ENCODE peak calls at places on chromosomes 16 and 17, in eight cellular contexts. Z, K, U, P, R, D, V and N are unnamed samples.

GRCh38 chr16:31134625-31135534 is 647 bp downstream of the PRSS8 start:
- DNase-seq in Z (no peak), K (no peak), U (no peak), P (no peak), R (peak), D (no peak), V (no peak), N (no peak)

GRCh38 chr17:5364156-5364555 is 55.3 kb downstream of the NUP88 start:
- DNase-seq in Z (no peak), K (no peak), U (no peak), P (no peak), R (no peak), D (no peak), V (no peak), N (no peak)

GRCh38 chr16:28172331-28172730 is 39.4 kb downstream of the XPO6 start:
- DNase-seq in Z (no peak), K (no peak), U (no peak), P (no peak), R (no peak), D (no peak), V (no peak), N (no peak)

GRCh38 chr17:40062347-40063033 is at the start of gene THRA:
- DNase-seq in Z (peak), K (peak), U (no peak), P (peak), R (peak), D (peak), V (peak), N (peak)

GRCh38 chr17:61208301-61209098 is 191.1 kb upstream of the TBX2 start:
- DNase-seq in Z (no peak), K (no peak), U (no peak), P (peak), R (peak), D (peak), V (no peak), N (no peak)

GRCh38 chr17:76540381-76541300 is 797 bp downstream of the PRCD start:
- DNase-seq in Z (peak), K (peak), U (peak), P (peak), R (peak), D (peak), V (no peak), N (peak)

GRCh38 chr17:49579522-49579921 is 3.9 kb downstream of the NXPH3 start:
- DNase-seq in Z (no peak), K (no peak), U (no peak), P (no peak), R (no peak), D (no peak), V (no peak), N (no peak)

GRCh38 chr17:44320066-44320465 is 4.6 kb downstream of the SLC25A39 start:
- DNase-seq in Z (no peak), K (no peak), U (no peak), P (no peak), R (no peak), D (no peak), V (no peak), N (no peak)

GRCh38 chr16:88451586-88452484 is 1.2 kb upstream of the ZFPM1 start:
- DNase-seq in Z (no peak), K (no peak), U (no peak), P (no peak), R (peak), D (no peak), V (no peak), N (no peak)

GRCh38 chr16:1308036-1308976 is 1.1 kb upstream of the UBE2I start:
- DNase-seq in Z (no peak), K (peak), U (no peak), P (peak), R (peak), D (no peak), V (no peak), N (no peak)

GRCh38 chr17:77738666-77739531 is 219.6 kb upstream of the TNRC6C start:
- DNase-seq in Z (no peak), K (no peak), U (no peak), P (no peak), R (no peak), D (no peak), V (no peak), N (no peak)

GRCh38 chr17:6072157-6072556 is 2.0 kb downstream of the WSCD1 start:
- DNase-seq in Z (no peak), K (no peak), U (no peak), P (no peak), R (peak), D (no peak), V (no peak), N (no peak)

GRCh38 chr17:44273607-44274006 is 5.7 kb upstream of the SLC4A1 start:
- DNase-seq in Z (no peak), K (no peak), U (no peak), P (no peak), R (no peak), D (no peak), V (no peak), N (no peak)

GRCh38 chr17:77837917-77838316 is 120.6 kb upstream of the TNRC6C start:
- DNase-seq in Z (no peak), K (no peak), U (no peak), P (no peak), R (no peak), D (no peak), V (no peak), N (no peak)

GRCh38 chr17:36867716-36868115 is 69.6 kb upstream of the LHX1 start:
- DNase-seq in Z (no peak), K (no peak), U (no peak), P (no peak), R (no peak), D (no peak), V (no peak), N (peak)

GRCh38 chr16:74774223-74775139 is at the start of gene FA2H:
- DNase-seq in Z (no peak), K (peak), U (peak), P (peak), R (peak), D (peak), V (peak), N (peak)

GRCh38 chr17:45077643-45078042 is 16.5 kb downstream of the NMT1 start:
- DNase-seq in Z (no peak), K (no peak), U (no peak), P (no peak), R (no peak), D (no peak), V (no peak), N (no peak)

GRCh38 chr16:89918453-89919347 is at the start of gene MC1R:
- DNase-seq in Z (no peak), K (peak), U (peak), P (no peak), R (peak), D (no peak), V (no peak), N (no peak)

GRCh38 chr16:31201511-31202401 is 804 bp downstream of the PYCARD start:
- DNase-seq in Z (no peak), K (no peak), U (no peak), P (no peak), R (no peak), D (no peak), V (no peak), N (peak)

GRCh38 chr16:89291776-89292175 is 74.3 kb downstream of the ZNF778 start:
- DNase-seq in Z (no peak), K (no peak), U (no peak), P (no peak), R (no peak), D (no peak), V (no peak), N (peak)

GRCh38 chr17:74356640-74357465 is 4.8 kb downstream of the BTBD17 start:
- DNase-seq in Z (no peak), K (no peak), U (no peak), P (no peak), R (no peak), D (no peak), V (no peak), N (peak)

GRCh38 chr16:28280881-28281836 is 11.2 kb upstream of the SBK1 start:
- DNase-seq in Z (no peak), K (no peak), U (no peak), P (no peak), R (no peak), D (no peak), V (no peak), N (no peak)

GRCh38 chr17:56165017-56165720 is 11.9 kb downstream of the ANKFN1 start:
- DNase-seq in Z (no peak), K (no peak), U (no peak), P (no peak), R (no peak), D (no peak), V (no peak), N (no peak)